ENCODE peak calls at places on chromosomes 1 and 21, in four cellular contexts. L is HepG2, J is K562, X is GM12878. N is an unnamed sample.

GRCh38 chr1:174308604-174309003 is 139.2 kb upstream of the GPR52 start:
- DNase-seq in L (no peak), J (no peak), X (no peak), N (no peak)

GRCh38 chr1:66637146-66637545 is 103.2 kb downstream of the SGIP1 start:
- DNase-seq in L (no peak), J (no peak), X (no peak), N (no peak)

GRCh38 chr1:159005676-159006075 is 4.0 kb upstream of the IFI16 start:
- DNase-seq in L (no peak), J (no peak), X (no peak), N (no peak)

GRCh38 chr1:12406218-12407021 is 176.6 kb downstream of the VPS13D start:
- DNase-seq in L (peak; percentile 85), J (no peak), X (no peak), N (no peak)

GRCh38 chr21:27477321-27477720 is 510.4 kb upstream of the ADAMTS5 start:
- DNase-seq in L (no peak), J (no peak), X (no peak), N (no peak)

GRCh38 chr1:193181985-193182384 is 4.4 kb downstream of the B3GALT2 start:
- DNase-seq in L (no peak), J (peak; percentile 8), X (no peak), N (no peak)

GRCh38 chr1:182990413-182991144 is 32.6 kb upstream of the LAMC1 start:
- DNase-seq in L (no peak), J (no peak), X (no peak), N (no peak)

GRCh38 chr1:24325587-24326449 is 6.7 kb downstream of the GRHL3 start:
- DNase-seq in L (no peak), J (no peak), X (no peak), N (no peak)

GRCh38 chr1:42815938-42816599 is 853 bp upstream of the ERMAP start:
- DNase-seq in L (no peak), J (no peak), X (no peak), N (no peak)

GRCh38 chr21:28444131-28444530 is 548.5 kb downstream of the LTN1 start:
- DNase-seq in L (no peak), J (no peak), X (no peak), N (no peak)

GRCh38 chr1:4969556-4970129 is 315.2 kb downstream of the AJAP1 start:
- DNase-seq in L (no peak), J (no peak), X (no peak), N (no peak)

GRCh38 chr1:246825557-246826175 is 101.5 kb downstream of the SCCPDH start:
- DNase-seq in L (no peak), J (no peak), X (no peak), N (no peak)

GRCh38 chr1:110542730-110543129 is 23.8 kb upstream of the KCNA10 start:
- DNase-seq in L (no peak), J (peak; percentile 30), X (no peak), N (no peak)

GRCh38 chr1:163361123-163361934 is 39.6 kb downstream of the NUF2 start:
- DNase-seq in L (peak; percentile 12), J (peak; percentile 18), X (no peak), N (peak; percentile 18)

GRCh38 chr1:22953392-22954141 is 19.1 kb downstream of the LACTBL1 start:
- DNase-seq in L (no peak), J (no peak), X (no peak), N (peak; percentile 46)

GRCh38 chr1:230498704-230499103 is 72.6 kb upstream of the PGBD5 start:
- DNase-seq in L (no peak), J (no peak), X (no peak), N (no peak)

GRCh38 chr1:13763991-13764390 is 64.0 kb downstream of the PRDM2 start:
- DNase-seq in L (no peak), J (no peak), X (no peak), N (no peak)

GRCh38 chr1:19385869-19386591 is 73.9 kb downstream of the SLC66A1 start:
- DNase-seq in L (peak; percentile 78), J (no peak), X (no peak), N (no peak)

GRCh38 chr1:225152061-225152460 is 222.6 kb downstream of the DNAH14 start:
- DNase-seq in L (no peak), J (no peak), X (no peak), N (no peak)

GRCh38 chr1:3657578-3658230 is 5.4 kb downstream of the TP73 start:
- DNase-seq in L (no peak), J (no peak), X (no peak), N (peak; percentile 17)

GRCh38 chr1:170694172-170694926 is 30.4 kb downstream of the PRRX1 start:
- DNase-seq in L (no peak), J (no peak), X (no peak), N (no peak)

GRCh38 chr1:99700020-99700419 is 54.1 kb downstream of the PALMD start:
- DNase-seq in L (no peak), J (no peak), X (no peak), N (no peak)

GRCh38 chr1:223750730-223751572 is 38.6 kb downstream of the CAPN2 start:
- DNase-seq in L (peak; percentile 38), J (no peak), X (no peak), N (no peak)

GRCh38 chr1:242025681-242026080 is 26.8 kb upstream of the MAP1LC3C start:
- DNase-seq in L (no peak), J (no peak), X (no peak), N (no peak)

GRCh38 chr1:7360526-7360925 is 410.6 kb upstream of the VAMP3 start:
- DNase-seq in L (no peak), J (no peak), X (no peak), N (no peak)

GRCh38 chr1:19809044-19809750 is 5.9 kb downstream of the RNF186 start:
- DNase-seq in L (no peak), J (no peak), X (no peak), N (no peak)

DNA sequence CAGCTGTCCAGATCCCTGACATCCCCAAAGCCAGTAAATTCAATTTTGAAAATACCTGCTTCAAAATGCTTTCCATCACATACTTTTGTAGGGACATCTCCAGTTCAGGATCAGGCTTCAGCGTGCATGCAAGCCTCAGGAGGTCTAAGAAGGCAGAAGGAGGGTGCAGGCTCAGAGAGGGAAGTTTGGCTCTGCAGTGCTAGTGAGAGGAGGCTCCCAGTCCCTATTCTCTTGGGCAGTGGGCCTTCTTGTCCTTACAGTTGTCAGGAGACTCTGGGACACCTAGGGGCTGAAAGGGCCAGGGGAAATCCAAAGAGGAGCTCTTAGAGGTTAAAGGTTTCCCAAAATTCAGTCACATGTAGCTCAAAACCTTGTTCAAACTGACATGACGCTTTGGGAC is 20.1 kb downstream of the ADCY10 start:
- DNase-seq in L (no peak), J (no peak), X (no peak), N (no peak)
- TF ChIP-seq TCF7 in L (no peak), J (no peak), X (no peak), N (no peak)

GRCh38 chr1:26358411-26359384 is 4.8 kb upstream of the CRYBG2 start:
- DNase-seq in L (peak; percentile 90), J (no peak), X (no peak), N (no peak)
- TF ChIP-seq TCF7 in L (no peak), J (no peak), X (no peak), N (no peak)

DNA sequence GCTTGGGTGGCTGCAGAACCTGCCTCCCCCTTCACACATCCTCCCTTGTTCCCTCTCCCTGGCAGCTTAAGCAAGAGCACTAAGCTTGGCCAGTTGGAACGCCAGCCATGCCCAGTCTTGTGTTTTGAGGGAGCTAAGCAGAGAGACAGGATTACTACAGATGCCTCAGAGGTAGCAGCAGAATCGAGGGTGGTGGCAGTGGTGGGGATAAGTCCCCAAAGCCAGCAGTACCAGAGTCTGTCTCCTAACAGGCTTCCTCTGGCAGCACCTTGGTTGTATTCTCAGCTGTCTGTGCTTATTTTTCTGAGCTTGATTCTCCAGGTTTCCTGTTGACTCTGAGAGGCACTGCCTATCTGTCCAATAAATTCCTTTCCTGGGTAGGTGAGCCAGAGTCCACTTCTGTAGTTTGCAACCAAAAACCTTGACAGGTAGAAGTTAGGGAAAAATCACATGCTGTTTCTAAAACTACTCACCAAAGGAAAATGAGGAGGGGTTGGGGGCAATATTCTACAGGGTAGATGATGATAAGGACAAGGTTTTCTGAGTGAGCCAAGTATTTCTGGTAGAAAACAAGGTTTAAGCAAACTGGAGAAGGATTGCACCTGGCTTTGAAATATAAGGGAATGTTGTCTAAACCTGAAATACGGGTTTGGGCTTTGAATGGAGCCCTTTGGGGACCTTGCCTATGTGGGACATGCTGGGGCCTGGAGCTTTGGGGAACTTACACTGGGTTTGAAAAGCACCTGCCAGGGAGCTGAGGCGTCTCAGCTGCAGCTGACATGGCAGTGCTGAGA is 100.8 kb downstream of the PBX1 start:
- DNase-seq in L (no peak), J (no peak), X (no peak), N (peak; percentile 39)
- TF ChIP-seq TCF7 in L (no peak), J (no peak), X (no peak), N (no peak)

GRCh38 chr1:112316254-112316653 is 79.8 kb upstream of the CTTNBP2NL start:
- DNase-seq in L (no peak), J (no peak), X (no peak), N (no peak)

GRCh38 chr1:112318263-112318662 is 77.8 kb upstream of the CTTNBP2NL start:
- DNase-seq in L (no peak), J (no peak), X (no peak), N (no peak)

GRCh38 chr1:112317556-112317955 is 78.5 kb upstream of the CTTNBP2NL start:
- DNase-seq in L (no peak), J (no peak), X (no peak), N (no peak)

GRCh38 chr1:112318698-112319370 is 77.2 kb upstream of the CTTNBP2NL start:
- DNase-seq in L (no peak), J (no peak), X (no peak), N (no peak)

DNA sequence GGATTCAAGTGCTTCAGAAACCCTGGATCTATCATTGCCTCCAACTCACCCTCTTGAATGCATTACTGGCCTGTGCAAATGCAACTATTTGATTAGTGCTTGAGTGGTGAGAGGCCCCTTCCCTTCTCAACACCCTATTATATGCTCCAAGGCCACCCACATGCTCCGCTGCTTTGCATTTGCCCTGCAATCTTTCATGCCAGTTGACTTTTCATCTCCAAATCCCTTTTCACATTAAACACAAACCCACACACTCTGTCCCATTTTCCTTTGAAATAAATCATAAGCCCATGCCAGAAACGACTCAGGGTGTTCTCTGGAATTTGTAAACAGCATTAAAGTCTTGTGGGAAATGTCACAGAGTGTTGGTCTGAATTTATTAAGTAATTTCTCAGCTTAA is 78.9 kb upstream of the CTTNBP2NL start:
- DNase-seq in L (no peak), J (no peak), X (no peak), N (no peak)
- TF ChIP-seq TCF7 in L (no peak), J (no peak), X (no peak), N (no peak)

N was measured in WTC11.